ENCODE peak calls at places on chromosome 17, in six cellular contexts. M is HCT116, U is GM12878, G is HepG2, O is K562, Y is H1. J is an unnamed sample.

GRCh38 chr17:75344664-75345063 is 55.4 kb upstream of the SLC25A19 start:
- DNase-seq in Y (no peak), U (no peak), M (no peak), G (no peak), O (peak), J (no peak)

GRCh38 chr17:79888009-79888540 is 48.8 kb upstream of the CBX4 start:
- DNase-seq in U (no peak), G (no peak), O (no peak), Y (no peak), M (no peak), J (no peak)

GRCh38 chr17:30389755-30390300 is 11.1 kb downstream of the CPD start:
- DNase-seq in U (no peak), Y (no peak), M (no peak), G (no peak), O (no peak), J (no peak)

GRCh38 chr17:41486809-41487530 is 2.7 kb downstream of the KRT36 start:
- DNase-seq in M (no peak), Y (peak), O (peak), G (peak), U (no peak), J (no peak)

GRCh38 chr17:17098426-17099035 is 56.3 kb downstream of the MPRIP start:
- DNase-seq in G (no peak), Y (no peak), U (no peak), O (no peak), M (no peak), J (no peak)

GRCh38 chr17:12983986-12984932 is 33.6 kb downstream of the ELAC2 start:
- DNase-seq in Y (no peak), G (no peak), O (no peak), U (no peak), M (no peak), J (no peak)

GRCh38 chr17:77886387-77886728 is 72.1 kb upstream of the TNRC6C start:
- DNase-seq in O (peak), M (no peak), U (no peak), G (no peak), Y (no peak), J (no peak)

GRCh38 chr17:7589204-7589868 is 558 bp downstream of the SOX15 start:
- DNase-seq in U (no peak), O (no peak), G (no peak), M (no peak), Y (no peak), J (no peak)

GRCh38 chr17:7916799-7917198 is 710 bp upstream of the RNF227 start:
- DNase-seq in U (no peak), M (no peak), O (no peak), Y (no peak), G (peak), J (no peak)

GRCh38 chr17:63685021-63685420 is 14.9 kb downstream of the LIMD2 start:
- DNase-seq in G (no peak), O (no peak), U (no peak), Y (no peak), M (no peak), J (no peak)

GRCh38 chr17:66930933-66931332 is 33.6 kb upstream of the CACNG4 start:
- DNase-seq in U (no peak), M (peak), O (peak), G (peak), Y (no peak), J (no peak)

GRCh38 chr17:70658324-70658723 is 489.0 kb downstream of the KCNJ2 start:
- DNase-seq in O (no peak), G (no peak), U (no peak), M (no peak), Y (no peak), J (no peak)

GRCh38 chr17:70658840-70659239 is 489.5 kb downstream of the KCNJ2 start:
- DNase-seq in O (no peak), U (no peak), M (no peak), G (no peak), Y (no peak), J (no peak)

DNA sequence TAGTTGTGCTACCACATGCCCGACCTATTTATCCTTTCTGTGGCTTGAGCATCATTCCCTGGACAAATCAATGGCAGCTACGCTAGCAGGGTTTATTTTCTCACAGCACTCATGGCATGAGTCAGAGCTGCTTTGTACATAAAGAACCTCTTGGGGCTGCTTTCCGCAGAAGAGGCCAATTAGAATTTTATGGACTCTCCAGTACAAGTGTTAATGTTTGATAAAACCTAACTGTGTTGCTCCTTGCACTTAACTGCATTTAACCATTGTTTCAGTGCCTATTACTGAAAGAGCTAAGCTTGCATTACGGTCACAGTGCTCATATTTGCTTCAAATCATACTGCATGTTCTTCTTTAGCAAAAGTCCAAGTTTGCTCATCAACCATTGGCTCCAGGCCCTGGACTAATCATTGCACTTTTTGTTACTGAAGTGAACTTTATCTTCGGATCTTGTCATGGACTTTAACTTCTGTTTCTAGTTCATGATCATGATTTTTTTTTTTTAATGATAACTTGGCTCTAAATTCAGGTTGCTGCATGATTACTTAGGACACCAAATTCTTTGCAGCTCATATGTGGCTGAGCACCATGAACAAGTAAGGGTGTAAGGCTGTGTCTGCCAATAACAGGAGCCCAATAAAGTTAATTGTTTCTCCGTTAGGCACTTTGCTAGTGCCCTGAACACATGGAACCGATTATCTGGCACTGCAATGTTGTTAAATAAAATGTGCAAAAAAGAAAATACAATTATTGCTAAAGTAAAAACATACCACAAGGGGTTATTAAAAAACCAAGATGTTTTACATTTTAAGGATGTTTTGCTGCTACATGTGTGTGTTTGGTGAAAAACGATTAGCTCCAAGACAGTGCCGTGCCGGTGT is 492.2 kb downstream of the KCNJ2 start:
- DNase-seq in G (no peak), U (no peak), O (no peak), M (no peak), Y (no peak), J (no peak)
- H3K4me3 ChIP-seq in G (no peak), U (no peak), O (no peak), M (no peak), Y (no peak), J (no peak)

GRCh38 chr17:20202141-20202574 is 193.0 kb downstream of the SPECC1 start:
- DNase-seq in U (no peak), M (no peak), Y (no peak), G (no peak), O (no peak), J (peak)
- TF ChIP-seq ZNF274 in U (no peak), M (no peak), Y (no peak), G (no peak), O (no peak), J (no peak)

DNA sequence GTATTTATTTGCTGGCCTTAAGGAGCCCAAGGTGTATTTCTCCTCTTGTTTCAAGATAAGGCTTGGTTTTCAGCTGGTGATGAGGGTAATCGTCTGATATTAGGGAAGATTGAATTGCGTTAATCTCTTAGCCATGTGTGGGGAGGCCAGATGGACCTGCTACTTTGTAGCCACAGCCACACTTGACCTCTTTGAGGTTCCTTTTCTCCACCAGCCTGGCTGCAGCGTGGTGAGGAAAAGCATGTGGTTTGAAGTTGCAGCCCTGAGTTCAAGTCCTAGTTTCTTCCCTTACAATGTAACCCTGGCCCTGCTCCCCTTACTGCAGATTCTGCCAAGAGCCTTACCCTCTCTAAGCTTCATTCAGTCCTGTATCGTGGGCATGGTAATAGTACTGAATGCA is 3.1 kb downstream of the MINK1 start:
- DNase-seq in G (no peak), Y (no peak), M (no peak), O (no peak), U (no peak), J (no peak)
- H3K9ac ChIP-seq in G (peak), Y (no peak), M (no peak), O (peak), U (peak), J (no peak)

GRCh38 chr17:28335201-28335958 is at the start of the genes IFT20 and TNFAIP1:
- DNase-seq in U (peak), G (peak), Y (peak), O (peak), M (peak), J (peak)

GRCh38 chr17:28335959-28336871 is 654 bp downstream of the TNFAIP1 start:
- DNase-seq in O (peak), M (peak), G (peak), U (no peak), Y (no peak), J (peak)

GRCh38 chr17:28334666-28335200 is 539 bp downstream of the IFT20 start:
- DNase-seq in M (no peak), Y (no peak), O (no peak), U (no peak), G (no peak), J (no peak)

GRCh38 chr17:28333083-28333746 is 2.1 kb downstream of the IFT20 start:
- DNase-seq in O (no peak), U (no peak), M (no peak), G (no peak), Y (no peak), J (no peak)

GRCh38 chr17:28334176-28334575 is 1.1 kb downstream of the IFT20 start:
- DNase-seq in G (no peak), M (no peak), Y (no peak), O (no peak), U (no peak), J (no peak)
- H3K4me3 ChIP-seq in G (peak), M (peak), Y (peak), O (peak), U (peak), J (peak)

DNA sequence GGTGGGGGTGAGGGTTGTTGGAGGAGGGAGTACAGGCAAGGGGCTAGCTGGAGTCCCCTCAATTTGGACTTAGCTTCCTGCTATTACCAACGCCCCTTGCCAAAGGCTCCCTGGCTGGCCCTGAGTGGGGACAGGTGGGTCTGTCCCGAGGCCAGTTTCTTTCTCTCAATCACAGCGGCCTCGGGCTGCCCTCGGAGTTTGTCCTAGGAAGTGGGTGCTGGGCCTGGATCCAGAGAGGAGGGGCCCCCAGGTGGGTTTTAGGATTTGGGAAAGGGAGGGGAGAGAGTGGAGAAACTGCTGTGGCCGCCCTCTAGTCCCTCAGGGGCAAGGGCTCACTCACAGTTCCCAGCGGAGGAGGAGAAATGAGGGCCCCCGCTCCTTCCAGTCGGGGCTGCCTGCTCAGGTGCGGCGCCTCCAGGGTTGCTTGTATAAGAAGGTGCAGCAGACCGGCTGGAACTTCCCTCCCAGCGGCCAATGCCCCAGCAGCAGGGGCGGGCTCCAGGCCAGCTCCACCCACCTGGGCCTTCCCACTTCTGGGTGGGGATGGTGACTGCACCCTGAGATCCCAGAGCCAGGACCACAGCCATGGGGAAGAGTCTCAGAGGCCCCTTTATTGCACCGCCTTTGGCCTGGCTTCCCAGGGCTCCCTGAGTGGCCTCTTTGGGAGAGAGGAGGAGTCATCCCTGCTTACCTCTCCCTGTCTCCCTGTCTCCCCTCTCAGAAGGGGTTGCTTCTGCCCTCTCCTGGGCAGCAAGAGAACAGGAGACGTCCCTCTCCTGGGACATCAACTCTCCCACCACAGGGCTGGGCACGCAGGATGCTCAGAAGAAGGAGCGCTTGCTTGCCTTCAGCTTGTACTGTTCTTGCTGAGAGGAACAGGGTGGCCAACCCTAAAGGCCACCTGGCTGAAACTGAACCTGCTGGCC is 112.0 kb upstream of the SMURF2 start:
- DNase-seq in Y (peak), M (peak), G (peak), U (no peak), O (peak), J (peak)
- TF ChIP-seq ZNF274 in Y (no peak), M (no peak), G (peak), U (no peak), O (no peak), J (no peak)

GRCh38 chr17:59791603-59792457 is 84.4 kb downstream of the VMP1 start:
- DNase-seq in Y (no peak), M (no peak), O (no peak), U (no peak), G (peak), J (no peak)
- H3K9ac ChIP-seq in Y (no peak), M (no peak), O (no peak), U (no peak), G (no peak), J (no peak)

J was measured in NT2/D1.